ENCODE peak calls at places on chromosomes 6 and 20, in eight cellular contexts. J is lung, V is hepatocyte, X is pancreas, E is left ventricle myocardium inferior, T is OCI-LY7, B is cardiac muscle cell, L is Peyer's patch. P is an unnamed sample.

GRCh38 chr6:134308800-134309199 is 9.1 kb downstream of the SGK1 start:
- DNase-seq in J (no peak), V (no peak), X (no peak), E (no peak), T (no peak), B (no peak), L (no peak), P (no peak)

GRCh38 chr6:127090051-127090450 is 28.4 kb upstream of the RSPO3 start:
- DNase-seq in J (no peak), V (no peak), X (no peak), E (no peak), T (no peak), B (no peak), L (no peak), P (no peak)

GRCh38 chr20:25632940-25633790 is 9.4 kb upstream of the NANP start:
- DNase-seq in J (no peak), V (no peak), X (no peak), E (no peak), T (no peak), B (no peak), L (no peak), P (peak; percentile 58)

GRCh38 chr6:18387061-18387721 is at the start of gene RNF144B:
- DNase-seq in J (peak; percentile 91), V (peak; percentile 83), X (peak; percentile 91), E (peak; percentile 83), T (peak; percentile 97), B (peak; percentile 71), L (peak; percentile 89), P (peak; percentile 81)

GRCh38 chr6:106156413-106156812 is 70.3 kb downstream of the PRDM1 start:
- DNase-seq in J (no peak), V (no peak), X (no peak), E (no peak), T (no peak), B (no peak), L (no peak), P (no peak)

GRCh38 chr6:109782401-109783046 is 91.4 kb downstream of the FIG4 start:
- DNase-seq in J (no peak), V (no peak), X (no peak), E (no peak), T (no peak), B (no peak), L (no peak), P (no peak)

GRCh38 chr6:11123978-11124377 is 12.5 kb upstream of the ERVFRD-1 start:
- DNase-seq in J (no peak), V (no peak), X (no peak), E (no peak), T (no peak), B (no peak), L (no peak), P (no peak)

GRCh38 chr6:37974943-37975342 is 155.4 kb downstream of the ZFAND3 start:
- DNase-seq in J (no peak), V (no peak), X (no peak), E (no peak), T (no peak), B (no peak), L (no peak), P (no peak)

GRCh38 chr6:143410859-143411270 is 39.6 kb downstream of the ADAT2 start:
- DNase-seq in J (no peak), V (peak; percentile 37), X (no peak), E (no peak), T (no peak), B (peak; percentile 7), L (no peak), P (peak; percentile 70)

GRCh38 chr20:55953201-55953600 is 52.1 kb downstream of the CBLN4 start:
- DNase-seq in J (no peak), V (no peak), X (no peak), E (no peak), T (no peak), B (no peak), L (no peak), P (peak; percentile 22)

GRCh38 chr20:10769700-10770099 is 95.9 kb upstream of the JAG1 start:
- DNase-seq in J (no peak), V (no peak), X (no peak), E (no peak), T (no peak), B (no peak), L (no peak), P (no peak)

GRCh38 chr20:658202-658601 is 5.2 kb upstream of the SRXN1 start:
- DNase-seq in J (no peak), V (no peak), X (no peak), E (no peak), T (no peak), B (no peak), L (no peak), P (no peak)

GRCh38 chr20:58127731-58128130 is 100.7 kb downstream of the ANKRD60 start:
- DNase-seq in J (no peak), V (no peak), X (peak; percentile 28), E (no peak), T (no peak), B (peak; percentile 77), L (no peak), P (peak; percentile 99)

GRCh38 chr6:32226434-32226833 is 2.6 kb upstream of the NOTCH4 start:
- DNase-seq in J (no peak), V (no peak), X (no peak), E (no peak), T (no peak), B (no peak), L (no peak), P (no peak)

GRCh38 chr20:4470375-4470774 is 251.3 kb upstream of the PRND start:
- DNase-seq in J (no peak), V (peak; percentile 16), X (no peak), E (no peak), T (no peak), B (no peak), L (no peak), P (no peak)

GRCh38 chr6:107712523-107713213 is 111.4 kb downstream of the SCML4 start:
- DNase-seq in J (no peak), V (peak; percentile 35), X (no peak), E (no peak), T (peak; percentile 69), B (peak; percentile 33), L (no peak), P (peak; percentile 34)

GRCh38 chr6:142838821-142839685 is 105.9 kb downstream of the HIVEP2 start:
- DNase-seq in J (no peak), V (no peak), X (no peak), E (no peak), T (no peak), B (no peak), L (no peak), P (peak; percentile 67)

DNA sequence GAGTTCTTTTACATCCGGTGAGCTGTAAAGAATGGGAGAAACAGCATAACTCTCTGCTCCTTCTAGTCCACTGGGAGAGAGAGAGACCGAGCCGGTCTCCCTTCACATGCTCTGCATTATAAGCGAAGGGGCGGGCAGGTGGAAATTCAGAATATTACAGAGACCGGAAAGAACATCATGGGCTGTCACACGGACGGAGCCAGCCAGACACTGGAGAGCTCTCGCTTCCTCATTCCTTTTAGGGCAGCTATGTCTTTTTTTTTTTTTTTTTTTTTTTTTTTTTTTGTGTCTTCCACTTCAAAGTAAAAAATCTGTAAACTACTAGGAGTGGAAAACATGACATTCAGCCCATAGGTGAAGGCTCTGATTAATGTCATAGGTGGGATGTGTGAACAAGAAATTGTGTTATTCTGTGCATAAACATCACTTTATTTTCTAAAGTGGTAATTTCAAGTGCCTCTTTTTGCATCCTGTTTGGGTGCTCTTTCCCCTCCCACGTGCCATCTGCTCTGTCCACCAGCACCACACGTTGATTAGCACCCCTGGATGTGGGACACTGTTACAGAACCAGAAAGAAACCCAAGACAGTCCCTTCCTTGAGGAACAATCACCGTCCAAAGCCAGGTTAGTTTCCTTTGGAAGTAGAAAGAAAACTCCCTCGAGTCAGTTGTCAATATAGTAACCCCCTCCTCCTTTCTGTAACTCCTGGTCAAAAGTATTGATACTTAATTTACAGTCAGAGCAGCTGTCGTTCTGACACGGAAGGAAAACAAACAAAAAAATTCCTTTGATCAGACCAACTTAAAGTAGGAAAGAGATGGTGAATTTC is at the start of gene TAGAP:
- DNase-seq in J (peak; percentile 67), V (peak; percentile 59), X (peak; percentile 63), E (peak; percentile 52), T (peak; percentile 96), B (no peak), L (no peak), P (no peak)
- H3K27ac ChIP-seq in J (peak within 1 kb of the TSS; percentile 55), V (no peak within 1 kb of the TSS), X (peak within 1 kb of the TSS; percentile 64), E (peak within 1 kb of the TSS; percentile 34), T (peak within 1 kb of the TSS; percentile 96), B (no peak within 1 kb of the TSS), L (peak within 1 kb of the TSS; percentile 81), P (no peak within 1 kb of the TSS)

GRCh38 chr6:166772518-166772917 is 145.5 kb upstream of the RPS6KA2 start:
- DNase-seq in J (no peak), V (no peak), X (no peak), E (no peak), T (no peak), B (no peak), L (no peak), P (peak; percentile 26)
- TF ChIP-seq CTCF in J (no peak), V (no peak), X (no peak), E (no peak), T (peak; percentile 64), B (peak; percentile 23), L (no peak), P (peak; percentile 14)

GRCh38 chr6:168536665-168537249 is 95.8 kb downstream of the SMOC2 start:
- DNase-seq in J (no peak), V (no peak), X (no peak), E (no peak), T (no peak), B (no peak), L (no peak), P (no peak)
- H3K27ac ChIP-seq in J (no peak overlapping the region), V (no peak overlapping the region), X (no peak overlapping the region), E (peak overlapping the region; percentile 74), T (no peak overlapping the region), B (no peak overlapping the region), L (peak overlapping the region; percentile 25), P (no peak overlapping the region)

GRCh38 chr20:53425481-53425880 is 168.2 kb downstream of the ZNF217 start:
- DNase-seq in J (no peak), V (no peak), X (no peak), E (no peak), T (no peak), B (no peak), L (no peak), P (no peak)

GRCh38 chr20:53420061-53420460 is 173.6 kb downstream of the ZNF217 start:
- DNase-seq in J (no peak), V (no peak), X (no peak), E (no peak), T (no peak), B (no peak), L (no peak), P (no peak)

GRCh38 chr20:53421343-53421742 is 172.3 kb downstream of the ZNF217 start:
- DNase-seq in J (no peak), V (no peak), X (no peak), E (no peak), T (no peak), B (no peak), L (no peak), P (no peak)

GRCh38 chr20:53423587-53424146 is 170.0 kb downstream of the ZNF217 start:
- DNase-seq in J (no peak), V (no peak), X (no peak), E (no peak), T (no peak), B (no peak), L (no peak), P (no peak)

DNA sequence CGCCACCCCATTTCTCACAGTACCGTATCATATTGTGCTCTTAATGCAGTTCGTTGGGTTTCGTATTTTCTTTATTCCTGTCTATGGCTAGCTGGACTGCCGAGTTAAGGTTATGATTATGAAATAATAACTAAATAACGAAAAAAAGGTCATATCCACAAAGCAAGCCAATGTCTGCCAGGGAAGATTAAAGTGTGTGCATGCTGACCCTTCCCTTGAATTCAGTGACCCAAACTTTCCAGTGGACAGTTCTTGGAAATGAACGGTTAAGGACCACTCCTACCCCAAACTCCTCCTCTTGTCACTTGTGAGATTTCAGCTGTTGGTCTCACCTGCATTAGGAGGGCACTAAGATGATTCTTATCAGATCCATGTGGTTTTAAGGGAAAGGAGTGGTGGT is 171.6 kb downstream of the ZNF217 start:
- DNase-seq in J (no peak), V (no peak), X (no peak), E (no peak), T (no peak), B (no peak), L (no peak), P (no peak)
- TF ChIP-seq CTCF in J (no peak), V (no peak), X (no peak), E (no peak), T (no peak), B (no peak), L (no peak), P (no peak)

P was measured in RWPE1.